ENCODE peak calls at places on chromosomes 2 and 18, in eight cellular contexts. A, Y, I, W, U, X, B and P are unnamed samples.

GRCh38 chr2:233912799-233913423 is 4.3 kb upstream of the TRPM8 start:
- DNase-seq in A (no peak), Y (no peak), I (peak; percentile 37), W (peak; percentile 37), U (no peak), X (peak; percentile 51), B (peak; percentile 9), P (peak; percentile 49)

GRCh38 chr18:7637269-7637668 is 70.2 kb downstream of the PTPRM start:
- DNase-seq in A (no peak), Y (no peak), I (peak; percentile 18), W (no peak), U (no peak), X (no peak), B (no peak), P (no peak)

GRCh38 chr2:186610785-186611184 is 20.9 kb downstream of the ITGAV start:
- DNase-seq in A (no peak), Y (no peak), I (no peak), W (no peak), U (no peak), X (no peak), B (no peak), P (no peak)

GRCh38 chr2:62806231-62806630 is 100.7 kb downstream of the EHBP1 start:
- DNase-seq in A (no peak), Y (no peak), I (no peak), W (no peak), U (no peak), X (no peak), B (no peak), P (no peak)

GRCh38 chr2:8505311-8505920 is 176.4 kb upstream of the ID2 start:
- DNase-seq in A (no peak), Y (no peak), I (no peak), W (no peak), U (no peak), X (no peak), B (no peak), P (no peak)

GRCh38 chr18:8705941-8706544 is 687 bp downstream of the MTCL1 start:
- DNase-seq in A (no peak), Y (no peak), I (no peak), W (no peak), U (no peak), X (no peak), B (no peak), P (no peak)

GRCh38 chr2:54038835-54039234 is 68.0 kb upstream of the PSME4 start:
- DNase-seq in A (no peak), Y (no peak), I (no peak), W (no peak), U (no peak), X (no peak), B (no peak), P (no peak)

GRCh38 chr2:63127594-63127993 is 77.0 kb downstream of the OTX1 start:
- DNase-seq in A (no peak), Y (no peak), I (no peak), W (no peak), U (no peak), X (no peak), B (no peak), P (no peak)

GRCh38 chr2:103986001-103986400 is 867.9 kb upstream of the POU3F3 start:
- DNase-seq in A (no peak), Y (no peak), I (no peak), W (no peak), U (no peak), X (no peak), B (no peak), P (no peak)

GRCh38 chr2:75290600-75291140 is 91.3 kb upstream of the TACR1 start:
- DNase-seq in A (no peak), Y (no peak), I (peak; percentile 45), W (no peak), U (no peak), X (no peak), B (no peak), P (peak; percentile 69)

GRCh38 chr18:78977627-78978271 is 1.9 kb upstream of the SALL3 start:
- DNase-seq in A (no peak), Y (no peak), I (no peak), W (no peak), U (no peak), X (no peak), B (no peak), P (no peak)

GRCh38 chr2:238231251-238231793 is 8.5 kb downstream of the HES6 start:
- DNase-seq in A (no peak), Y (peak; percentile 69), I (peak; percentile 44), W (peak; percentile 54), U (peak; percentile 61), X (peak; percentile 83), B (peak; percentile 77), P (no peak)

GRCh38 chr2:36339819-36340218 is 15.8 kb upstream of the CRIM1 start:
- DNase-seq in A (no peak), Y (no peak), I (peak; percentile 55), W (no peak), U (no peak), X (no peak), B (no peak), P (no peak)

GRCh38 chr2:241851325-241852115 is 7.2 kb downstream of the PDCD1 start:
- DNase-seq in A (no peak), Y (no peak), I (no peak), W (no peak), U (no peak), X (no peak), B (no peak), P (no peak)

GRCh38 chr2:177466337-177467195 is 74.0 kb downstream of the AGPS start:
- DNase-seq in A (no peak), Y (no peak), I (peak; percentile 3), W (no peak), U (no peak), X (no peak), B (no peak), P (peak; percentile 28)

GRCh38 chr2:173184031-173185004 is 108.7 kb downstream of the MAP3K20 start:
- DNase-seq in A (no peak), Y (no peak), I (peak; percentile 100), W (peak; percentile 99), U (no peak), X (no peak), B (no peak), P (peak; percentile 80)

GRCh38 chr2:172215172-172215935 is 112.7 kb upstream of the DLX2 start:
- DNase-seq in A (no peak), Y (no peak), I (peak; percentile 30), W (no peak), U (no peak), X (no peak), B (no peak), P (no peak)

GRCh38 chr2:98514879-98515570 is 70.4 kb downstream of the INPP4A start:
- DNase-seq in A (no peak), Y (no peak), I (peak; percentile 68), W (peak; percentile 35), U (no peak), X (peak; percentile 50), B (no peak), P (no peak)

GRCh38 chr18:10142056-10142455 is 228.2 kb downstream of the VAPA start:
- DNase-seq in A (no peak), Y (no peak), I (no peak), W (no peak), U (no peak), X (no peak), B (no peak), P (no peak)

GRCh38 chr2:203826704-203827103 is 40.9 kb upstream of the CTLA4 start:
- DNase-seq in A (no peak), Y (no peak), I (no peak), W (no peak), U (no peak), X (no peak), B (no peak), P (no peak)

GRCh38 chr2:163884416-163884815 is 148.6 kb upstream of the FIGN start:
- DNase-seq in A (no peak), Y (no peak), I (no peak), W (peak; percentile 34), U (no peak), X (no peak), B (no peak), P (no peak)

GRCh38 chr2:99066602-99067001 is 74.9 kb upstream of the C2orf15 start:
- DNase-seq in A (peak; percentile 9), Y (no peak), I (peak; percentile 61), W (peak; percentile 46), U (no peak), X (peak; percentile 62), B (no peak), P (peak; percentile 37)

GRCh38 chr2:232260075-232260474 is 118.5 kb upstream of the ALPP start:
- DNase-seq in A (no peak), Y (no peak), I (peak; percentile 93), W (peak; percentile 92), U (no peak), X (no peak), B (no peak), P (no peak)

GRCh38 chr2:171598713-171599319 is 76.5 kb downstream of the CYBRD1 start:
- DNase-seq in A (peak; percentile 80), Y (peak; percentile 13), I (peak; percentile 77), W (peak; percentile 70), U (no peak), X (peak; percentile 68), B (peak; percentile 43), P (peak; percentile 80)

GRCh38 chr18:58552057-58552461 is 76.8 kb downstream of the ALPK2 start:
- DNase-seq in A (no peak), Y (no peak), I (peak; percentile 63), W (peak; percentile 67), U (no peak), X (no peak), B (no peak), P (no peak)